ENCODE peak calls at places on chromosomes 13 and 19, in four cellular contexts. One of them, this sample, is unnamed.

GRCh38 chr13:32791545-32792172 is 205.4 kb downstream of the PDS5B start:
- DNase-seq in kidney epithelial cell: no peak
- DNase-seq in CD8-positive, alpha-beta T cell: peak
- DNase-seq in bronchial epithelial cell: peak
- DNase-seq in this sample: no peak

GRCh38 chr19:56868446-56868845 is 27.9 kb upstream of the PEG3 start:
- DNase-seq in kidney epithelial cell: no peak
- DNase-seq in CD8-positive, alpha-beta T cell: no peak
- DNase-seq in bronchial epithelial cell: no peak
- DNase-seq in this sample: no peak

GRCh38 chr19:2478756-2479555 is 3.0 kb downstream of the GADD45B start:
- DNase-seq in kidney epithelial cell: no peak
- DNase-seq in CD8-positive, alpha-beta T cell: peak
- DNase-seq in bronchial epithelial cell: peak
- DNase-seq in this sample: peak

GRCh38 chr13:110403721-110404120 is 96.6 kb downstream of the COL4A2 start:
- DNase-seq in kidney epithelial cell: no peak
- DNase-seq in CD8-positive, alpha-beta T cell: no peak
- DNase-seq in bronchial epithelial cell: no peak
- DNase-seq in this sample: no peak

GRCh38 chr19:18520848-18521691 is 800 bp downstream of the ELL start:
- DNase-seq in kidney epithelial cell: no peak
- DNase-seq in CD8-positive, alpha-beta T cell: no peak
- DNase-seq in bronchial epithelial cell: peak
- DNase-seq in this sample: peak

GRCh38 chr19:4547303-4548237 is 7.7 kb upstream of the LRG1 start:
- DNase-seq in kidney epithelial cell: no peak
- DNase-seq in CD8-positive, alpha-beta T cell: no peak
- DNase-seq in bronchial epithelial cell: no peak
- DNase-seq in this sample: peak

GRCh38 chr19:14580623-14581237 is 2.2 kb upstream of the CLEC17A start:
- DNase-seq in kidney epithelial cell: no peak
- DNase-seq in CD8-positive, alpha-beta T cell: no peak
- DNase-seq in bronchial epithelial cell: no peak
- DNase-seq in this sample: no peak

GRCh38 chr13:89315287-89315686 is 1644.1 kb downstream of the SLITRK5 start:
- DNase-seq in kidney epithelial cell: no peak
- DNase-seq in CD8-positive, alpha-beta T cell: no peak
- DNase-seq in bronchial epithelial cell: no peak
- DNase-seq in this sample: no peak

GRCh38 chr13:24149306-24150032 is 11.1 kb upstream of the SPATA13 start:
- DNase-seq in kidney epithelial cell: no peak
- DNase-seq in CD8-positive, alpha-beta T cell: no peak
- DNase-seq in bronchial epithelial cell: no peak
- DNase-seq in this sample: peak

GRCh38 chr19:4379383-4380253 is 20.7 kb downstream of the SH3GL1 start:
- DNase-seq in kidney epithelial cell: peak
- DNase-seq in CD8-positive, alpha-beta T cell: no peak
- DNase-seq in bronchial epithelial cell: peak
- DNase-seq in this sample: peak

GRCh38 chr13:46698910-46699460 is 98.0 kb downstream of the ESD start:
- DNase-seq in kidney epithelial cell: no peak
- DNase-seq in CD8-positive, alpha-beta T cell: no peak
- DNase-seq in bronchial epithelial cell: no peak
- DNase-seq in this sample: no peak

GRCh38 chr19:43763473-43763939 is 8.7 kb upstream of the SMG9 start:
- DNase-seq in kidney epithelial cell: no peak
- DNase-seq in CD8-positive, alpha-beta T cell: no peak
- DNase-seq in bronchial epithelial cell: peak
- DNase-seq in this sample: peak

GRCh38 chr13:110555601-110556223 is 5.8 kb downstream of the RAB20 start:
- DNase-seq in kidney epithelial cell: no peak
- DNase-seq in CD8-positive, alpha-beta T cell: no peak
- DNase-seq in bronchial epithelial cell: no peak
- DNase-seq in this sample: no peak

GRCh38 chr19:4338441-4339350 is at the start of gene STAP2:
- DNase-seq in kidney epithelial cell: no peak
- DNase-seq in CD8-positive, alpha-beta T cell: no peak
- DNase-seq in bronchial epithelial cell: peak
- DNase-seq in this sample: peak

GRCh38 chr19:18300930-18301717 is 19.7 kb upstream of the JUND start:
- DNase-seq in kidney epithelial cell: no peak
- DNase-seq in CD8-positive, alpha-beta T cell: no peak
- DNase-seq in bronchial epithelial cell: no peak
- DNase-seq in this sample: peak

GRCh38 chr13:75986818-75987217 is 350.7 kb downstream of the LMO7 start:
- DNase-seq in kidney epithelial cell: no peak
- DNase-seq in CD8-positive, alpha-beta T cell: no peak
- DNase-seq in bronchial epithelial cell: no peak
- DNase-seq in this sample: no peak

GRCh38 chr19:23764781-23765180 is 6.1 kb upstream of the ZNF681 start:
- DNase-seq in kidney epithelial cell: no peak
- DNase-seq in CD8-positive, alpha-beta T cell: no peak
- DNase-seq in bronchial epithelial cell: no peak
- DNase-seq in this sample: no peak

GRCh38 chr19:40921005-40921897 is 39.2 kb upstream of the CYP2A7 start:
- DNase-seq in kidney epithelial cell: no peak
- DNase-seq in CD8-positive, alpha-beta T cell: no peak
- DNase-seq in bronchial epithelial cell: peak
- DNase-seq in this sample: peak

GRCh38 chr19:50658438-50659317 is 9.4 kb downstream of the C19orf81 start:
- DNase-seq in kidney epithelial cell: no peak
- DNase-seq in CD8-positive, alpha-beta T cell: peak
- DNase-seq in bronchial epithelial cell: no peak
- DNase-seq in this sample: no peak

GRCh38 chr19:2016041-2016807 is 710 bp upstream of the BTBD2 start:
- DNase-seq in kidney epithelial cell: no peak
- DNase-seq in CD8-positive, alpha-beta T cell: peak
- DNase-seq in bronchial epithelial cell: peak
- DNase-seq in this sample: peak

GRCh38 chr13:43782686-43783085 is 4.1 kb downstream of the ENOX1 start:
- DNase-seq in kidney epithelial cell: no peak
- DNase-seq in CD8-positive, alpha-beta T cell: no peak
- DNase-seq in bronchial epithelial cell: peak
- DNase-seq in this sample: peak

GRCh38 chr13:23547000-23547590 is 23.1 kb upstream of the TNFRSF19 start:
- DNase-seq in kidney epithelial cell: no peak
- DNase-seq in CD8-positive, alpha-beta T cell: no peak
- DNase-seq in bronchial epithelial cell: no peak
- DNase-seq in this sample: no peak

GRCh38 chr13:110242615-110243014 is 64.3 kb downstream of the COL4A1 start:
- DNase-seq in kidney epithelial cell: no peak
- DNase-seq in CD8-positive, alpha-beta T cell: no peak
- DNase-seq in bronchial epithelial cell: no peak
- DNase-seq in this sample: no peak

GRCh38 chr13:28654276-28654675 is 4.7 kb upstream of the POMP start:
- DNase-seq in kidney epithelial cell: no peak
- DNase-seq in CD8-positive, alpha-beta T cell: no peak
- DNase-seq in bronchial epithelial cell: no peak
- DNase-seq in this sample: no peak

GRCh38 chr19:6038634-6039405 is 60.9 kb upstream of the RANBP3 start:
- DNase-seq in kidney epithelial cell: no peak
- DNase-seq in CD8-positive, alpha-beta T cell: peak
- DNase-seq in bronchial epithelial cell: peak
- DNase-seq in this sample: no peak

GRCh38 chr19:41323023-41323422 is 13.1 kb downstream of the CCDC97 start:
- DNase-seq in kidney epithelial cell: no peak
- DNase-seq in CD8-positive, alpha-beta T cell: no peak
- DNase-seq in bronchial epithelial cell: no peak
- DNase-seq in this sample: no peak

GRCh38 chr19:54389556-54389955 is 24.8 kb upstream of the LAIR1 start:
- DNase-seq in kidney epithelial cell: no peak
- DNase-seq in CD8-positive, alpha-beta T cell: no peak
- DNase-seq in bronchial epithelial cell: no peak
- DNase-seq in this sample: no peak

GRCh38 chr13:40130871-40131636 is 475.6 kb downstream of the COG6 start:
- DNase-seq in kidney epithelial cell: no peak
- DNase-seq in CD8-positive, alpha-beta T cell: no peak
- DNase-seq in bronchial epithelial cell: peak
- DNase-seq in this sample: peak

GRCh38 chr13:60765700-60766411 is 368.8 kb downstream of the TDRD3 start:
- DNase-seq in kidney epithelial cell: peak
- DNase-seq in CD8-positive, alpha-beta T cell: no peak
- DNase-seq in bronchial epithelial cell: peak
- DNase-seq in this sample: no peak

GRCh38 chr13:104641309-104641708 is 1575.1 kb upstream of the SLC10A2 start:
- DNase-seq in kidney epithelial cell: no peak
- DNase-seq in CD8-positive, alpha-beta T cell: no peak
- DNase-seq in bronchial epithelial cell: peak
- DNase-seq in this sample: peak

GRCh38 chr19:47005873-47006272 is 13.8 kb upstream of the NPAS1 start:
- DNase-seq in kidney epithelial cell: no peak
- DNase-seq in CD8-positive, alpha-beta T cell: no peak
- DNase-seq in bronchial epithelial cell: no peak
- DNase-seq in this sample: peak

GRCh38 chr13:32917504-32917903 is 98.7 kb upstream of the KL start:
- DNase-seq in kidney epithelial cell: no peak
- DNase-seq in CD8-positive, alpha-beta T cell: no peak
- DNase-seq in bronchial epithelial cell: peak
- DNase-seq in this sample: no peak

GRCh38 chr13:44230736-44231135 is 142.9 kb upstream of the SERP2 start:
- DNase-seq in kidney epithelial cell: no peak
- DNase-seq in CD8-positive, alpha-beta T cell: no peak
- DNase-seq in bronchial epithelial cell: no peak
- DNase-seq in this sample: no peak

GRCh38 chr19:7743425-7743841 is 3.9 kb downstream of the CD209 start:
- DNase-seq in kidney epithelial cell: no peak
- DNase-seq in CD8-positive, alpha-beta T cell: no peak
- DNase-seq in bronchial epithelial cell: no peak
- DNase-seq in this sample: no peak

GRCh38 chr19:2969104-2969504 is 8.3 kb upstream of the TLE6 start:
- DNase-seq in kidney epithelial cell: no peak
- DNase-seq in CD8-positive, alpha-beta T cell: no peak
- DNase-seq in bronchial epithelial cell: no peak
- DNase-seq in this sample: no peak

GRCh38 chr19:31674503-31675186 is 325.4 kb upstream of the TSHZ3 start:
- DNase-seq in kidney epithelial cell: peak
- DNase-seq in CD8-positive, alpha-beta T cell: no peak
- DNase-seq in bronchial epithelial cell: no peak
- DNase-seq in this sample: no peak

GRCh38 chr19:13398780-13399726 is 107.2 kb downstream of the CACNA1A start:
- DNase-seq in kidney epithelial cell: peak
- DNase-seq in CD8-positive, alpha-beta T cell: no peak
- DNase-seq in bronchial epithelial cell: peak
- DNase-seq in this sample: peak

GRCh38 chr13:27203854-27204253 is 32.2 kb upstream of the USP12 start:
- DNase-seq in kidney epithelial cell: no peak
- DNase-seq in CD8-positive, alpha-beta T cell: no peak
- DNase-seq in bronchial epithelial cell: peak
- DNase-seq in this sample: peak
- TF ChIP-seq CTCF in kidney epithelial cell: peak
- TF ChIP-seq CTCF in CD8-positive, alpha-beta T cell: no peak
- TF ChIP-seq CTCF in bronchial epithelial cell: peak
- TF ChIP-seq CTCF in this sample: no peak

GRCh38 chr19:10831980-10832658 is 3.9 kb downstream of the TMED1 start:
- DNase-seq in kidney epithelial cell: no peak
- DNase-seq in CD8-positive, alpha-beta T cell: no peak
- DNase-seq in bronchial epithelial cell: no peak
- DNase-seq in this sample: no peak

GRCh38 chr19:10836478-10837325 is 690 bp upstream of the TMED1 start:
- DNase-seq in kidney epithelial cell: peak
- DNase-seq in CD8-positive, alpha-beta T cell: no peak
- DNase-seq in bronchial epithelial cell: no peak
- DNase-seq in this sample: peak

GRCh38 chr19:10835754-10836477 is at the start of gene TMED1:
- DNase-seq in kidney epithelial cell: peak
- DNase-seq in CD8-positive, alpha-beta T cell: peak
- DNase-seq in bronchial epithelial cell: peak
- DNase-seq in this sample: peak

GRCh38 chr19:10832659-10833296 is 3.2 kb downstream of the TMED1 start:
- DNase-seq in kidney epithelial cell: no peak
- DNase-seq in CD8-positive, alpha-beta T cell: no peak
- DNase-seq in bronchial epithelial cell: no peak
- DNase-seq in this sample: no peak

DNA sequence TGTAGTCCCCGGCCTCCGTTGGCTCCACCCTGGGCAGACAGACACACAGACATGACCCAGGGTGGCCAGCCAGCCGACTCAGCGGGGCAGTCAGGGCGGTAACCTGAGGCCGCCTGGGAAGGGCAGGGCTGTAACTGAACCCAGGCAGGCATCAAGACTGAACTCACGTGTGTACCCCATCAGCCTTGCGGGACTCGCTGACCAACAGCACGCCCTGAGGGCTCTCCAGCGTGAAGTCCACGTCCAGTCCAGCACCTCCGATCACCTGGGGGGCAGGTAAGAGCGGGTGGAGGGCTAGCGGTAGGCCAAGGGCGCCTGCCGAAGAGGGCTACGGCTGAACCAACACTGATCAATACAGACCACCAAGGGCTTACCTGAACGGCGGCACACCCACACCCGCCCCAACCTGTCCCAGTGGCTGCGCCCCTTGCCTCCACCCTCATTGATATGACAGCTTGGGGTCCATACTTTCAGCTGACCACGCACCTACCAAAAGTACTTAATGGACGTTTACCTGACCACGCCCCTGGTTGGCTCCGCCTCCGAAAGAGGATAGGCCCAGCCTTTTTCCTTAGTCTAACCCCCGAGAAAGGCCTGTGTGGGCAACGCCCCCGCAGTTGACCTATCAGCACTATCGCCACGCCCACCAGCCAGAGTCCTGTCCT is 791 bp downstream of the TMED1 start:
- DNase-seq in kidney epithelial cell: peak
- DNase-seq in CD8-positive, alpha-beta T cell: no peak
- DNase-seq in bronchial epithelial cell: peak
- DNase-seq in this sample: peak
- TF ChIP-seq CTCF in kidney epithelial cell: no peak
- TF ChIP-seq CTCF in CD8-positive, alpha-beta T cell: no peak
- TF ChIP-seq CTCF in bronchial epithelial cell: no peak
- TF ChIP-seq CTCF in this sample: no peak

GRCh38 chr13:26629260-26629659 is 71.8 kb downstream of the WASF3 start:
- DNase-seq in kidney epithelial cell: no peak
- DNase-seq in CD8-positive, alpha-beta T cell: no peak
- DNase-seq in bronchial epithelial cell: peak
- DNase-seq in this sample: no peak
- TF ChIP-seq CTCF in kidney epithelial cell: no peak
- TF ChIP-seq CTCF in CD8-positive, alpha-beta T cell: no peak
- TF ChIP-seq CTCF in bronchial epithelial cell: peak
- TF ChIP-seq CTCF in this sample: no peak

GRCh38 chr19:33719366-33720154 is 77.1 kb upstream of the KCTD15 start:
- DNase-seq in kidney epithelial cell: no peak
- DNase-seq in CD8-positive, alpha-beta T cell: no peak
- DNase-seq in bronchial epithelial cell: no peak
- DNase-seq in this sample: no peak

GRCh38 chr19:33720155-33720493 is 76.5 kb upstream of the KCTD15 start:
- DNase-seq in kidney epithelial cell: no peak
- DNase-seq in CD8-positive, alpha-beta T cell: no peak
- DNase-seq in bronchial epithelial cell: no peak
- DNase-seq in this sample: no peak

GRCh38 chr19:33721735-33722297 is 74.9 kb upstream of the KCTD15 start:
- DNase-seq in kidney epithelial cell: no peak
- DNase-seq in CD8-positive, alpha-beta T cell: no peak
- DNase-seq in bronchial epithelial cell: no peak
- DNase-seq in this sample: no peak

GRCh38 chr19:33722456-33723239 is 74.0 kb upstream of the KCTD15 start:
- DNase-seq in kidney epithelial cell: no peak
- DNase-seq in CD8-positive, alpha-beta T cell: no peak
- DNase-seq in bronchial epithelial cell: no peak
- DNase-seq in this sample: no peak

GRCh38 chr19:33720691-33721682 is 75.7 kb upstream of the KCTD15 start:
- DNase-seq in kidney epithelial cell: no peak
- DNase-seq in CD8-positive, alpha-beta T cell: no peak
- DNase-seq in bronchial epithelial cell: no peak
- DNase-seq in this sample: no peak
- TF ChIP-seq CTCF in kidney epithelial cell: no peak
- TF ChIP-seq CTCF in CD8-positive, alpha-beta T cell: no peak
- TF ChIP-seq CTCF in bronchial epithelial cell: no peak
- TF ChIP-seq CTCF in this sample: no peak

This sample was measured in MCF 10A.